ENCODE peak calls at places on chromosomes 6 and 20, in eight cellular contexts. X is transverse colon, N is NB4, C is fibroblast of lung, Z is AG09309, Y is mucosa of descending colon, T is AG04450, H is sigmoid colon. S is an unnamed sample.

GRCh38 chr20:5784735-5785134 is 34.5 kb downstream of the SHLD1 start:
- DNase-seq in T (no peak), X (peak; percentile 36), N (no peak), H (no peak), C (no peak), Z (no peak), Y (peak; percentile 61), S (no peak)

GRCh38 chr20:60465993-60466682 is 507.9 kb downstream of the CDH26 start:
- DNase-seq in X (no peak), Z (no peak), Y (no peak), T (no peak), C (no peak), N (no peak), H (no peak), S (no peak)

GRCh38 chr6:132830236-132830799 is 15.9 kb downstream of the RPS12 start:
- DNase-seq in C (peak; percentile 25), Y (no peak), Z (no peak), H (no peak), N (peak; percentile 24), X (no peak), T (no peak), S (no peak)

GRCh38 chr6:125986956-125987617 is 747 bp downstream of the TRMT11 start:
- DNase-seq in H (no peak), C (peak; percentile 26), N (peak; percentile 51), X (no peak), T (no peak), Z (no peak), Y (no peak), S (no peak)

GRCh38 chr6:31907158-31907813 is 5.4 kb upstream of the ZBTB12 start:
- DNase-seq in X (no peak), C (peak; percentile 83), N (peak; percentile 99), H (no peak), Y (no peak), T (peak; percentile 72), Z (peak; percentile 67), S (no peak)

GRCh38 chr6:118652051-118652699 is 784 bp upstream of the CEP85L start:
- DNase-seq in Z (no peak), C (no peak), N (no peak), H (no peak), T (no peak), X (no peak), Y (no peak), S (no peak)

GRCh38 chr6:91376686-91377085 is 789.8 kb upstream of the MAP3K7 start:
- DNase-seq in Z (no peak), N (no peak), C (peak; percentile 2), X (peak; percentile 19), H (no peak), Y (peak; percentile 35), T (no peak), S (no peak)

GRCh38 chr6:127971945-127972391 is 71.1 kb upstream of the THEMIS start:
- DNase-seq in C (peak; percentile 93), T (peak; percentile 11), X (no peak), Y (peak; percentile 17), N (peak; percentile 42), Z (peak; percentile 46), H (no peak), S (peak; percentile 47)

GRCh38 chr6:18165746-18166145 is 10.5 kb downstream of the KDM1B start:
- DNase-seq in X (no peak), H (no peak), C (no peak), T (no peak), Z (no peak), Y (no peak), N (no peak), S (no peak)

GRCh38 chr6:79384845-79385244 is 150.4 kb upstream of the HMGN3 start:
- DNase-seq in C (peak; percentile 29), Y (no peak), Z (no peak), X (no peak), H (no peak), N (no peak), T (no peak), S (no peak)

GRCh38 chr6:16059496-16059895 is 69.4 kb upstream of the MYLIP start:
- DNase-seq in Z (no peak), T (no peak), H (no peak), C (no peak), N (no peak), X (no peak), Y (no peak), S (no peak)

GRCh38 chr6:137403443-137403842 is 90.8 kb downstream of the OLIG3 start:
- DNase-seq in H (no peak), X (no peak), Z (no peak), C (no peak), Y (no peak), N (no peak), T (no peak), S (no peak)

GRCh38 chr6:18148304-18149025 is 6.4 kb downstream of the TPMT start:
- DNase-seq in X (peak; percentile 58), H (no peak), Y (peak; percentile 65), T (peak; percentile 46), C (peak; percentile 93), Z (peak; percentile 92), N (no peak), S (peak; percentile 69)

GRCh38 chr6:14873132-14873531 is 372.7 kb upstream of the JARID2 start:
- DNase-seq in N (no peak), Y (no peak), T (no peak), H (no peak), X (no peak), C (no peak), Z (no peak), S (no peak)

GRCh38 chr20:3459881-3460307 is 10.9 kb upstream of the ATRN start:
- DNase-seq in H (no peak), Y (no peak), X (no peak), N (no peak), Z (no peak), C (no peak), T (no peak), S (no peak)

GRCh38 chr6:33091957-33092356 is 16.2 kb downstream of the HLA-DPB1 start:
- DNase-seq in C (no peak), N (peak; percentile 48), Z (no peak), Y (no peak), H (no peak), X (peak; percentile 51), T (no peak), S (no peak)

GRCh38 chr6:33088931-33089640 is 13.3 kb downstream of the HLA-DPB1 start:
- DNase-seq in C (no peak), T (no peak), X (no peak), Z (no peak), H (no peak), N (no peak), Y (no peak), S (no peak)

GRCh38 chr6:33095681-33096080 is 19.9 kb downstream of the HLA-DPB1 start:
- DNase-seq in Y (no peak), Z (no peak), N (no peak), T (no peak), H (no peak), X (no peak), C (no peak), S (no peak)

GRCh38 chr6:33092385-33092784 is 16.6 kb downstream of the HLA-DPB1 start:
- DNase-seq in H (no peak), N (no peak), Z (no peak), T (no peak), C (no peak), X (no peak), Y (no peak), S (no peak)

DNA sequence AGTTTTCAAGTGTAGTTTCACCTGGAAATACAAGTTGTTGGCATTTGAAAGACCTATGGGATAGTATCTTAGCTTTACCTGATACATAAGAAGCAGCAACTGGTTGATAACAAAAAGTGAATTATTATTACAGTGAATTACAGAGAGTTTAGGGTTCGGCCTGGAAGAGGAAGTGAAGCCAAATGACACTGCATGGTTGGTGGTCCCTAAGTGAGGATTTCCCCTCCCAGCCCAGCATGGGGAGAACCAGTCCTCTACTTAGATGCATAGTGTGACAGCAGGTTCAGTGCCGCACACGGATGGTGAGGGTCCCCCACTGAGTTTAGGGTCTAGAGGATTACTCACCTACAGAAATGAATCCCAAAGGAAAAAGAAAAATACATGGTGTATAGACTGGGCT is 18.1 kb downstream of the HLA-DPB1 start:
- DNase-seq in Y (no peak), X (no peak), T (no peak), N (no peak), H (no peak), Z (no peak), C (no peak), S (no peak)
- H3K4me3 ChIP-seq in Y (no peak overlapping the region), X (no peak overlapping the region), T (no peak overlapping the region), N (no peak overlapping the region), H (no peak overlapping the region), Z (no peak overlapping the region), C (no peak overlapping the region), S (no peak overlapping the region)

GRCh38 chr6:145227593-145227992 is 507.7 kb downstream of the EPM2A start:
- DNase-seq in Z (no peak), Y (no peak), X (no peak), T (no peak), C (no peak), N (no peak), H (no peak), S (no peak)
- TF ChIP-seq CTCF in Z (no peak), Y (no peak), X (no peak), T (no peak), C (no peak), N (no peak), H (no peak), S (no peak)

GRCh38 chr6:3195695-3196497 is 31.6 kb downstream of the TUBB2B start:
- DNase-seq in Y (no peak), Z (no peak), H (no peak), X (no peak), N (peak; percentile 40), C (peak; percentile 36), T (no peak), S (no peak)

GRCh38 chr6:3195377-3195694 is 32.1 kb downstream of the TUBB2B start:
- DNase-seq in N (no peak), X (no peak), H (no peak), C (no peak), T (no peak), Y (no peak), Z (no peak), S (no peak)

GRCh38 chr6:3193102-3193837 is 34.2 kb downstream of the TUBB2B start:
- DNase-seq in Z (no peak), H (no peak), Y (no peak), C (no peak), X (no peak), T (no peak), N (no peak), S (no peak)

GRCh38 chr6:3196770-3197169 is 30.7 kb downstream of the TUBB2B start:
- DNase-seq in T (no peak), Y (no peak), X (no peak), N (no peak), Z (no peak), C (no peak), H (no peak), S (no peak)

GRCh38 chr6:3194535-3195376 is 32.7 kb downstream of the TUBB2B start:
- DNase-seq in Z (no peak), X (no peak), N (no peak), T (no peak), C (peak; percentile 79), Y (no peak), H (no peak), S (no peak)
- H3K4me3 ChIP-seq in Z (no peak overlapping the region), X (no peak overlapping the region), N (no peak overlapping the region), T (no peak overlapping the region), C (no peak overlapping the region), Y (no peak overlapping the region), H (no peak overlapping the region), S (no peak overlapping the region)

DNA sequence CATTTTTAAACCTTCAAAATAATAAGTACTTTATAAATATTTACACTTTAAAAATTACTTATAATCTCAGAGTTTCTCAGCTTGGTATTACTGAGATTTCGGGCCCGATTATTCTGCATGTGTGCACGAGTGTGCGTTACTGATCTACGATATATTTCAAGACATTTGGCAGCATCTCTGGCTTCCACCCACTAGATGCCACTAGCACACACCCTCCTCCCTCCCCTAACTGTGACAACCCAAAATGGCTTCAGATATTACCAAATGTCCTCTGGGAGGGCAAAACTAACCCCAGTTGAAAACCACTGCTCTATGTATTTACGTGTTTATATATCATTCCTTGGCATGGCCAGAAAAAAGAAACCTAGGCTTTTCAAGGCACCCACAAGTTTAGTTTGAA is 95.9 kb downstream of the FYN start:
- DNase-seq in T (no peak), Z (no peak), H (no peak), N (peak; percentile 53), X (no peak), C (no peak), Y (no peak), S (no peak)
- TF ChIP-seq CTCF in T (no peak), Z (no peak), H (no peak), N (peak; percentile 34), X (no peak), C (no peak), Y (no peak), S (no peak)